ENCODE peak calls at places on chromosome 18, in four cellular contexts. One of them, this sample, is unnamed.
A peak's percentile ranks its signal among the peaks of the same experiment; 100 is the strongest.

GRCh38 chr18:28175047-28175929 is 1.6 kb downstream of the CDH2 start:
- DNase-seq in neural progenitor cell: peak; percentile 88
- DNase-seq in tibial nerve: no peak
- DNase-seq in pancreas: peak; percentile 20
- DNase-seq in this sample: no peak

GRCh38 chr18:62384068-62384467 is 59.0 kb downstream of the TNFRSF11A start:
- DNase-seq in neural progenitor cell: no peak
- DNase-seq in tibial nerve: no peak
- DNase-seq in pancreas: no peak
- DNase-seq in this sample: no peak

GRCh38 chr18:50666536-50666935 is 106.6 kb downstream of the MAPK4 start:
- DNase-seq in neural progenitor cell: no peak
- DNase-seq in tibial nerve: no peak
- DNase-seq in pancreas: no peak
- DNase-seq in this sample: no peak

GRCh38 chr18:24543408-24544140 is 83.1 kb downstream of the HRH4 start:
- DNase-seq in neural progenitor cell: no peak
- DNase-seq in tibial nerve: no peak
- DNase-seq in pancreas: no peak
- DNase-seq in this sample: no peak

GRCh38 chr18:71114550-71115210 is 825.8 kb downstream of the SOCS6 start:
- DNase-seq in neural progenitor cell: no peak
- DNase-seq in tibial nerve: no peak
- DNase-seq in pancreas: no peak
- DNase-seq in this sample: no peak

GRCh38 chr18:32469190-32469611 is 1.5 kb downstream of the GAREM1 start:
- DNase-seq in neural progenitor cell: peak; percentile 48
- DNase-seq in tibial nerve: peak; percentile 17
- DNase-seq in pancreas: peak; percentile 68
- DNase-seq in this sample: no peak

GRCh38 chr18:55878224-55878623 is 290.2 kb upstream of the TCF4 start:
- DNase-seq in neural progenitor cell: no peak
- DNase-seq in tibial nerve: no peak
- DNase-seq in pancreas: no peak
- DNase-seq in this sample: no peak

GRCh38 chr18:44325903-44326650 is 354.6 kb upstream of the SETBP1 start:
- DNase-seq in neural progenitor cell: peak; percentile 87
- DNase-seq in tibial nerve: peak; percentile 88
- DNase-seq in pancreas: peak; percentile 52
- DNase-seq in this sample: peak; percentile 70

GRCh38 chr18:3153107-3153704 is 66.6 kb downstream of the MYOM1 start:
- DNase-seq in neural progenitor cell: no peak
- DNase-seq in tibial nerve: no peak
- DNase-seq in pancreas: no peak
- DNase-seq in this sample: no peak

GRCh38 chr18:8839285-8839684 is 133.9 kb downstream of the MTCL1 start:
- DNase-seq in neural progenitor cell: no peak
- DNase-seq in tibial nerve: no peak
- DNase-seq in pancreas: peak; percentile 45
- DNase-seq in this sample: no peak

GRCh38 chr18:36167692-36168218 is 19.5 kb upstream of the MOCOS start:
- DNase-seq in neural progenitor cell: no peak
- DNase-seq in tibial nerve: no peak
- DNase-seq in pancreas: no peak
- DNase-seq in this sample: no peak

GRCh38 chr18:58400337-58400885 is 228.5 kb downstream of the ALPK2 start:
- DNase-seq in neural progenitor cell: no peak
- DNase-seq in tibial nerve: no peak
- DNase-seq in pancreas: no peak
- DNase-seq in this sample: no peak

GRCh38 chr18:23828426-23828825 is 139.2 kb downstream of the LAMA3 start:
- DNase-seq in neural progenitor cell: no peak
- DNase-seq in tibial nerve: no peak
- DNase-seq in pancreas: no peak
- DNase-seq in this sample: no peak

GRCh38 chr18:48922801-48923730 is 27.7 kb downstream of the SMAD7 start:
- DNase-seq in neural progenitor cell: peak; percentile 27
- DNase-seq in tibial nerve: peak; percentile 63
- DNase-seq in pancreas: no peak
- DNase-seq in this sample: no peak

GRCh38 chr18:57075716-57076400 is 71.0 kb upstream of the BOD1L2 start:
- DNase-seq in neural progenitor cell: peak; percentile 86
- DNase-seq in tibial nerve: no peak
- DNase-seq in pancreas: no peak
- DNase-seq in this sample: no peak

GRCh38 chr18:80103231-80103630 is 5.8 kb upstream of the ADNP2 start:
- DNase-seq in neural progenitor cell: no peak
- DNase-seq in tibial nerve: no peak
- DNase-seq in pancreas: no peak
- DNase-seq in this sample: no peak

GRCh38 chr18:63452273-63452672 is 24.5 kb upstream of the SERPINB5 start:
- DNase-seq in neural progenitor cell: no peak
- DNase-seq in tibial nerve: no peak
- DNase-seq in pancreas: no peak
- DNase-seq in this sample: no peak

GRCh38 chr18:61703508-61703907 is 189.3 kb downstream of the RNF152 start:
- DNase-seq in neural progenitor cell: no peak
- DNase-seq in tibial nerve: no peak
- DNase-seq in pancreas: no peak
- DNase-seq in this sample: no peak

GRCh38 chr18:35710581-35710980 is 129.0 kb downstream of the GALNT1 start:
- DNase-seq in neural progenitor cell: no peak
- DNase-seq in tibial nerve: no peak
- DNase-seq in pancreas: no peak
- DNase-seq in this sample: no peak

GRCh38 chr18:55477537-55478300 is 110.3 kb downstream of the TCF4 start:
- DNase-seq in neural progenitor cell: no peak
- DNase-seq in tibial nerve: peak; percentile 27
- DNase-seq in pancreas: no peak
- DNase-seq in this sample: no peak

GRCh38 chr18:5416112-5416511 is 120.6 kb upstream of the ZBTB14 start:
- DNase-seq in neural progenitor cell: no peak
- DNase-seq in tibial nerve: no peak
- DNase-seq in pancreas: no peak
- DNase-seq in this sample: no peak

GRCh38 chr18:61398961-61399632 is 65.9 kb downstream of the CDH20 start:
- DNase-seq in neural progenitor cell: no peak
- DNase-seq in tibial nerve: no peak
- DNase-seq in pancreas: no peak
- DNase-seq in this sample: no peak

GRCh38 chr18:2846241-2846637 is 567 bp upstream of the EMILIN2 start:
- DNase-seq in neural progenitor cell: peak; percentile 53
- DNase-seq in tibial nerve: no peak
- DNase-seq in pancreas: no peak
- DNase-seq in this sample: no peak

GRCh38 chr18:78720456-78721250 is 259.0 kb upstream of the SALL3 start:
- DNase-seq in neural progenitor cell: no peak
- DNase-seq in tibial nerve: no peak
- DNase-seq in pancreas: no peak
- DNase-seq in this sample: no peak

GRCh38 chr18:57281519-57281918 is 70.8 kb upstream of the ST8SIA3 start:
- DNase-seq in neural progenitor cell: no peak
- DNase-seq in tibial nerve: no peak
- DNase-seq in pancreas: no peak
- DNase-seq in this sample: no peak

GRCh38 chr18:49018961-49019445 is 68.2 kb upstream of the SMAD7 start:
- DNase-seq in neural progenitor cell: no peak
- DNase-seq in tibial nerve: no peak
- DNase-seq in pancreas: no peak
- DNase-seq in this sample: no peak

GRCh38 chr18:12076424-12077140 is 17.1 kb upstream of the ANKRD62 start:
- DNase-seq in neural progenitor cell: peak; percentile 86
- DNase-seq in tibial nerve: no peak
- DNase-seq in pancreas: no peak
- DNase-seq in this sample: no peak

GRCh38 chr18:70491734-70492348 is 203.0 kb downstream of the SOCS6 start:
- DNase-seq in neural progenitor cell: peak; percentile 81
- DNase-seq in tibial nerve: peak; percentile 69
- DNase-seq in pancreas: peak; percentile 37
- DNase-seq in this sample: peak; percentile 56

DNA sequence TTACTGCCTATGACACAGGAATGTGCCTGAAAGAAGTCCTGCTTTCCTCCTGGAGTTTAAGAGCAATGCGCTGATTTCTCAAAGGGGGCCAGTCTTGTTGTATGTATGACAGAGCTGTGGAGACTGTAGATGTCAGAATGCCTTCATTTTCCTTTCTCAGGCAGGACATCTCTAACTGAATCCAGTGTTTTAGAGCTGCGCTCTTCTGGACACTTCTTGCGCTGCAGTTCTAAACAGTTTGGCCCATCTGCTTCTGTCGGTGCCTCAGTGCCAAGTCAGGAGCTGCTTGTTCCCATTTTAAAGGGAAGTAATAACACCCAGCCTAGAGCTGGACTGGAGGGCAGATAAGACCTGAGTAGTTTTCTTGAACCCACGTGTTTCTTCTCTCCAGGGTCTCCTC is 91.4 kb downstream of the ESCO1 start:
- DNase-seq in neural progenitor cell: no peak
- DNase-seq in tibial nerve: no peak
- DNase-seq in pancreas: no peak
- DNase-seq in this sample: no peak
- TF ChIP-seq CTCF in neural progenitor cell: no peak
- TF ChIP-seq CTCF in tibial nerve: no peak
- TF ChIP-seq CTCF in pancreas: no peak
- TF ChIP-seq CTCF in this sample: no peak

GRCh38 chr18:46722051-46722450 is 34.8 kb downstream of the ST8SIA5 start:
- DNase-seq in neural progenitor cell: no peak
- DNase-seq in tibial nerve: no peak
- DNase-seq in pancreas: no peak
- DNase-seq in this sample: no peak
- TF ChIP-seq CTCF in neural progenitor cell: no peak
- TF ChIP-seq CTCF in tibial nerve: no peak
- TF ChIP-seq CTCF in pancreas: no peak
- TF ChIP-seq CTCF in this sample: no peak

GRCh38 chr18:46466236-46467160 is 190.5 kb downstream of the LOXHD1 start:
- DNase-seq in neural progenitor cell: peak; percentile 81
- DNase-seq in tibial nerve: no peak
- DNase-seq in pancreas: no peak
- DNase-seq in this sample: no peak

GRCh38 chr18:46461993-46462392 is 195.0 kb downstream of the LOXHD1 start:
- DNase-seq in neural progenitor cell: no peak
- DNase-seq in tibial nerve: no peak
- DNase-seq in pancreas: no peak
- DNase-seq in this sample: no peak

GRCh38 chr18:46468431-46469180 is 188.4 kb downstream of the LOXHD1 start:
- DNase-seq in neural progenitor cell: no peak
- DNase-seq in tibial nerve: no peak
- DNase-seq in pancreas: no peak
- DNase-seq in this sample: no peak

GRCh38 chr18:46462523-46462922 is 194.5 kb downstream of the LOXHD1 start:
- DNase-seq in neural progenitor cell: peak; percentile 28
- DNase-seq in tibial nerve: no peak
- DNase-seq in pancreas: no peak
- DNase-seq in this sample: no peak

GRCh38 chr18:46464926-46465655 is 191.9 kb downstream of the LOXHD1 start:
- DNase-seq in neural progenitor cell: no peak
- DNase-seq in tibial nerve: no peak
- DNase-seq in pancreas: no peak
- DNase-seq in this sample: no peak
- TF ChIP-seq CTCF in neural progenitor cell: peak; percentile 42
- TF ChIP-seq CTCF in tibial nerve: no peak
- TF ChIP-seq CTCF in pancreas: no peak
- TF ChIP-seq CTCF in this sample: no peak

GRCh38 chr18:68676913-68677312 is 38.0 kb downstream of the TMX3 start:
- DNase-seq in neural progenitor cell: no peak
- DNase-seq in tibial nerve: no peak
- DNase-seq in pancreas: no peak
- DNase-seq in this sample: no peak
- TF ChIP-seq CTCF in neural progenitor cell: peak; percentile 13
- TF ChIP-seq CTCF in tibial nerve: no peak
- TF ChIP-seq CTCF in pancreas: no peak
- TF ChIP-seq CTCF in this sample: no peak

GRCh38 chr18:25669741-25670140 is 317.8 kb upstream of the ZNF521 start:
- DNase-seq in neural progenitor cell: peak; percentile 19
- DNase-seq in tibial nerve: no peak
- DNase-seq in pancreas: no peak
- DNase-seq in this sample: no peak
- TF ChIP-seq CTCF in neural progenitor cell: peak; percentile 18
- TF ChIP-seq CTCF in tibial nerve: no peak
- TF ChIP-seq CTCF in pancreas: no peak
- TF ChIP-seq CTCF in this sample: no peak

GRCh38 chr18:75240433-75240832 is 29.8 kb downstream of the TSHZ1 start:
- DNase-seq in neural progenitor cell: no peak
- DNase-seq in tibial nerve: no peak
- DNase-seq in pancreas: no peak
- DNase-seq in this sample: no peak
- TF ChIP-seq CTCF in neural progenitor cell: no peak
- TF ChIP-seq CTCF in tibial nerve: no peak
- TF ChIP-seq CTCF in pancreas: no peak
- TF ChIP-seq CTCF in this sample: no peak

DNA sequence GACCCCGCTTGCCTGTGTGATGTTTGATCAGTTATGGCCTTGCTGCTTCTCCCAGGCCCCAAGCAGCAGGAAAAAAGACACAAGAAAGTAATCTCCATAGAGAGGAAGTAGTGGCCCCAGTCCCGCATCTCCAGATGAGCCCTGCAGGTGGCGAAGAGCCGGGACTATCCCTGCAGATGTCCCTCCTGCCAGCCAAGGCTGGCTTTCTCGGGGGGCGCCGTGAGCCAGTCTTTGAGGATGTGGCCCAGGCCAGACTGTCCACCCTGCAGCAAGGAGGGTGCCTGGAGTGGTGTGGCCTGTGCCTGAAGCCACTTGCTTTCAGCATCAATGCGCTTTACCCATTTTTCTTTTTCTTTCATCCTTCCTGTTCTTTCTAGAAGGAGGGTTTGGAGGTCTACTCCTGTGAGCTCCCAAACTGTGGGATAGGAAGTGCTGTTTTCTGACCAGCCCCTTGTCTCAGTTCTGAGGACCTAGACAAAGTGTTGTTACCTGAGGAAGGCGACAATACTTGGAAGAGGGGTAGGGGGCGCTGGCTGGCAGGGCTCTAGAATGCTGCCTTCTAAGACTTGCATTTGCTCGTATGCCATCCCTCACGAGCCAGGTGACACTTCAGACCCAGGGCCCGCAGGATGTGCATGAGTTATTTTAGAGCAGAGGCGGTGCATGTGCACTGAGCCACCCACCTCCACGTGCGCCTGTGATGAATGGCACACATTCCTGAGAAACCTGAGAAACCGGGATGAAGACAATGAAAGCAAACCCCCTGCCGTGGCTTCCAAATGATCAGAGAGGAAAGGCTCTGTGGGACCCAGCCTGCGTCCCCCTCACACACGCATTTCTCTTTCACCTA is 255.8 kb downstream of the FBXO15 start:
- DNase-seq in neural progenitor cell: peak; percentile 90
- DNase-seq in tibial nerve: no peak
- DNase-seq in pancreas: no peak
- DNase-seq in this sample: no peak
- TF ChIP-seq CTCF in neural progenitor cell: peak; percentile 57
- TF ChIP-seq CTCF in tibial nerve: no peak
- TF ChIP-seq CTCF in pancreas: no peak
- TF ChIP-seq CTCF in this sample: no peak

DNA sequence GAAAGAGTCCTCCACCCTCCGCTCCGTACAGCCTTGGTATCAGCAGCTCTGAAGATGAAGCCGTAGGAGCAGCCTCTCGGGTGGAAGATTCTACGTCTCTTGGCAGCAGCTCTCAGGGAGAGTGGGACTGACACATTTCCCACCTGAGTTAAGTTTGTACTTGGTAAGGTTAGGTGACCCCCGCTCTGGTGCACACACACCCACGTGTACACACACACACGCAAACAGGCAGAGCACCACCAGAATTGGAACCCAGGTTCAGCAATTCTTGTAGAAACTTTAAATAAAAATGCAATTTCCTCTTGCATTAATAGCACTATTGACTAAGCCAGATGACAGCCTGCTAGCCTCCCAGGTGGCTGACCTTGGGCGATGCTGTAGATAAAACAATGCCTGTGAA is 111.5 kb downstream of the MBP start:
- DNase-seq in neural progenitor cell: no peak
- DNase-seq in tibial nerve: no peak
- DNase-seq in pancreas: no peak
- DNase-seq in this sample: no peak
- TF ChIP-seq CTCF in neural progenitor cell: no peak
- TF ChIP-seq CTCF in tibial nerve: no peak
- TF ChIP-seq CTCF in pancreas: no peak
- TF ChIP-seq CTCF in this sample: no peak

This sample was measured in omental fat pad.